ENCODE peak calls at places on chromosomes 16 and 17, in eight cellular contexts. One of them, this sample, is unnamed.

GRCh38 chr17:45425125-45425983 is 7.3 kb downstream of the ARHGAP27 start:
- DNase-seq in NT2/D1: peak; percentile 79
- DNase-seq in PC-3: peak; percentile 99
- DNase-seq in body of pancreas: peak; percentile 85
- DNase-seq in tibial nerve: no peak
- DNase-seq in uterus: no peak
- DNase-seq in A549: peak; percentile 97
- DNase-seq in fibroblast of lung: peak; percentile 62
- DNase-seq in this sample: peak; percentile 90

GRCh38 chr17:74529243-74529642 is 2.0 kb downstream of the CD300LB start:
- DNase-seq in NT2/D1: no peak
- DNase-seq in PC-3: no peak
- DNase-seq in body of pancreas: no peak
- DNase-seq in tibial nerve: no peak
- DNase-seq in uterus: no peak
- DNase-seq in A549: no peak
- DNase-seq in fibroblast of lung: no peak
- DNase-seq in this sample: peak; percentile 2

GRCh38 chr16:85602831-85603755 is 10.0 kb upstream of the GSE1 start:
- DNase-seq in NT2/D1: no peak
- DNase-seq in PC-3: no peak
- DNase-seq in body of pancreas: peak; percentile 89
- DNase-seq in tibial nerve: no peak
- DNase-seq in uterus: no peak
- DNase-seq in A549: no peak
- DNase-seq in fibroblast of lung: no peak
- DNase-seq in this sample: no peak

GRCh38 chr16:20566864-20567263 is 9.3 kb downstream of the ACSM2B start:
- DNase-seq in NT2/D1: no peak
- DNase-seq in PC-3: no peak
- DNase-seq in body of pancreas: no peak
- DNase-seq in tibial nerve: no peak
- DNase-seq in uterus: no peak
- DNase-seq in A549: no peak
- DNase-seq in fibroblast of lung: no peak
- DNase-seq in this sample: no peak

GRCh38 chr17:39999067-39999466 is 16.2 kb upstream of the CSF3 start:
- DNase-seq in NT2/D1: no peak
- DNase-seq in PC-3: no peak
- DNase-seq in body of pancreas: no peak
- DNase-seq in tibial nerve: no peak
- DNase-seq in uterus: no peak
- DNase-seq in A549: no peak
- DNase-seq in fibroblast of lung: no peak
- DNase-seq in this sample: no peak

GRCh38 chr16:20613471-20613887 is 37.3 kb upstream of the ACSM2B start:
- DNase-seq in NT2/D1: no peak
- DNase-seq in PC-3: no peak
- DNase-seq in body of pancreas: peak; percentile 67
- DNase-seq in tibial nerve: no peak
- DNase-seq in uterus: no peak
- DNase-seq in A549: no peak
- DNase-seq in fibroblast of lung: no peak
- DNase-seq in this sample: no peak

GRCh38 chr17:64457156-64457555 is 8.2 kb downstream of the MILR1 start:
- DNase-seq in NT2/D1: no peak
- DNase-seq in PC-3: no peak
- DNase-seq in body of pancreas: no peak
- DNase-seq in tibial nerve: no peak
- DNase-seq in uterus: no peak
- DNase-seq in A549: no peak
- DNase-seq in fibroblast of lung: peak; percentile 63
- DNase-seq in this sample: no peak

GRCh38 chr17:27651411-27652345 is 20.7 kb downstream of the LGALS9 start:
- DNase-seq in NT2/D1: peak; percentile 8
- DNase-seq in PC-3: peak; percentile 61
- DNase-seq in body of pancreas: peak; percentile 68
- DNase-seq in tibial nerve: peak; percentile 82
- DNase-seq in uterus: peak; percentile 70
- DNase-seq in A549: no peak
- DNase-seq in fibroblast of lung: peak; percentile 43
- DNase-seq in this sample: peak; percentile 42

GRCh38 chr17:260944-261343 is 79.5 kb upstream of the DOC2B start:
- DNase-seq in NT2/D1: no peak
- DNase-seq in PC-3: no peak
- DNase-seq in body of pancreas: no peak
- DNase-seq in tibial nerve: no peak
- DNase-seq in uterus: peak; percentile 1
- DNase-seq in A549: no peak
- DNase-seq in fibroblast of lung: no peak
- DNase-seq in this sample: no peak

DNA sequence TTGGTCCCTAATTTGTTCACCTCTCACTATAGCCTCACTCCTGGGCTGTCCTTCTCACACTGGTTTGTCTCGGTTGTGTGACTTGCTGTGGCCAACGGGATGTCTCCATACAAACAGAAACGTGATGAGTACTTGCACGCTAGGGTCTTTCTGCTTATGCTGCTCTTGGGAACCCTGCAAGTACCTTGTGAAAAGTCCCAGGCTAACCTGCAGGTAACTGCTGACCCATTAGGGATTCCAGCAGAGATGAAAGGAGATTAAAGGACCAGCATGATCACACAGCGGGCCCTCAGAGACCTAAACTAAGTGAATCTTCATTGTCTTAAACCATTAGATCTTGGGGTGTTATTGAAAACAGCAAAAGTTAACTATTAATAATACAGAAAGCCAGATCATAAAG is 562.8 kb upstream of the GOT2 start:
- DNase-seq in NT2/D1: no peak
- DNase-seq in PC-3: no peak
- DNase-seq in body of pancreas: no peak
- DNase-seq in tibial nerve: no peak
- DNase-seq in uterus: no peak
- DNase-seq in A549: no peak
- DNase-seq in fibroblast of lung: no peak
- DNase-seq in this sample: no peak
- H3K4me1 ChIP-seq in NT2/D1: no peaks in the 10 kb centered on the region
- H3K4me1 ChIP-seq in PC-3: no peaks in the 10 kb centered on the region
- H3K4me1 ChIP-seq in body of pancreas: no peaks in the 10 kb centered on the region
- H3K4me1 ChIP-seq in tibial nerve: no peaks in the 10 kb centered on the region
- H3K4me1 ChIP-seq in uterus: no peaks in the 10 kb centered on the region
- H3K4me1 ChIP-seq in A549: peaks cover 12% of the 10 kb centered on the region
- H3K4me1 ChIP-seq in fibroblast of lung: no peaks in the 10 kb centered on the region
- H3K4me1 ChIP-seq in this sample: peaks cover 13% of the 10 kb centered on the region

GRCh38 chr17:17830269-17830567 is 6.6 kb downstream of the SREBF1 start:
- DNase-seq in NT2/D1: no peak
- DNase-seq in PC-3: no peak
- DNase-seq in body of pancreas: no peak
- DNase-seq in tibial nerve: no peak
- DNase-seq in uterus: no peak
- DNase-seq in A549: no peak
- DNase-seq in fibroblast of lung: no peak
- DNase-seq in this sample: no peak

GRCh38 chr17:17832040-17832363 is 4.8 kb downstream of the SREBF1 start:
- DNase-seq in NT2/D1: no peak
- DNase-seq in PC-3: no peak
- DNase-seq in body of pancreas: no peak
- DNase-seq in tibial nerve: no peak
- DNase-seq in uterus: no peak
- DNase-seq in A549: no peak
- DNase-seq in fibroblast of lung: no peak
- DNase-seq in this sample: no peak

GRCh38 chr17:17833664-17834357 is 3.0 kb downstream of the SREBF1 start:
- DNase-seq in NT2/D1: no peak
- DNase-seq in PC-3: no peak
- DNase-seq in body of pancreas: no peak
- DNase-seq in tibial nerve: no peak
- DNase-seq in uterus: no peak
- DNase-seq in A549: no peak
- DNase-seq in fibroblast of lung: no peak
- DNase-seq in this sample: no peak

GRCh38 chr17:17830740-17831207 is 6.0 kb downstream of the SREBF1 start:
- DNase-seq in NT2/D1: no peak
- DNase-seq in PC-3: no peak
- DNase-seq in body of pancreas: peak; percentile 55
- DNase-seq in tibial nerve: no peak
- DNase-seq in uterus: no peak
- DNase-seq in A549: no peak
- DNase-seq in fibroblast of lung: no peak
- DNase-seq in this sample: no peak

DNA sequence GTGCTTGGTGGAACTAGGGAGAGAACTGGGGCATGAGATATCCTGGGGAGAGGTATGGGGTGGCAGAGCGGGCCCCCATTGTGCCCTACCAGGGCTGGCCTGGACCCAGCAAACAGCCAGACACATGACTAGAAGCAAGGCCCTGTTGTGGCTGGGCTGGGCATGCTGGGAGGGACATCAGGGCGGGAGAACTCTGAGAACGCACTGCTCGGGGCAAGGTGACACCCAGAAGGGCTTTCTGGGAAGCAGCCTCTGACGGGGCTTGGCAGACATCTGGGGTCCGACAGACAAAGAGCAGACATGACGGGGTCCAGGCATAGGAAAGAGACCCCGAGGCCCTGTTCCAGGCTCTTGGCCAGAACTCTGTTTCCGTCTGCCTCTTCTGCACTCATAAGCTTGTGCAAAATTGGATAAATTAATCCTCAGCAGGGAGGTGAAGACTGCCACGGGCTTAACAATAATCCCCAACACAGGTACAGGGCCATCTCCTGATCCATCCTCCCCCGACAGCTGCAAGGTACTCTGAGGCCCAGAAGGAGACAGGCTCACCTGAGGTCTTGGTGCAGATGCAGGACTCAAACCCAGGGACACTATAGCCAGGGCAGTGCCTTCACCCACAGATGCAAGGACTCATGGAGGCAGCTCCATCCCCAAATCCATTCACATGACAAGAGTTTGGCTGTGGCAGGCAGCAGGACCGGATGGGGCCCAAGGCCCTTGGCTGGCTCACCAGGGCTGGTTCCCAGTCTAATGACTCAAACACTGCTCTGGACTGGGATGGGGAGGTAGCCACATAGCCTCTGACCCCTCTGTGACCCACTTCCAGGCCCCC is 5.4 kb downstream of the SREBF1 start:
- DNase-seq in NT2/D1: no peak
- DNase-seq in PC-3: no peak
- DNase-seq in body of pancreas: no peak
- DNase-seq in tibial nerve: no peak
- DNase-seq in uterus: peak; percentile 26
- DNase-seq in A549: no peak
- DNase-seq in fibroblast of lung: no peak
- DNase-seq in this sample: no peak
- H3K4me1 ChIP-seq in NT2/D1: peaks cover 12% of the 10 kb centered on the region
- H3K4me1 ChIP-seq in PC-3: peaks cover 28% of the 10 kb centered on the region
- H3K4me1 ChIP-seq in body of pancreas: peaks cover 44% of the 10 kb centered on the region
- H3K4me1 ChIP-seq in tibial nerve: peaks cover 43% of the 10 kb centered on the region
- H3K4me1 ChIP-seq in uterus: peaks cover 15% of the 10 kb centered on the region
- H3K4me1 ChIP-seq in A549: peaks cover 90% of the 10 kb centered on the region
- H3K4me1 ChIP-seq in fibroblast of lung: peaks cover 18% of the 10 kb centered on the region
- H3K4me1 ChIP-seq in this sample: peaks cover 10% of the 10 kb centered on the region

GRCh38 chr17:18038861-18039534 is at the start of the genes ATPAF2 and GID4:
- DNase-seq in NT2/D1: peak; percentile 98
- DNase-seq in PC-3: peak; percentile 100
- DNase-seq in body of pancreas: peak; percentile 99
- DNase-seq in tibial nerve: peak; percentile 98
- DNase-seq in uterus: peak; percentile 98
- DNase-seq in A549: peak; percentile 98
- DNase-seq in fibroblast of lung: peak; percentile 99
- DNase-seq in this sample: peak; percentile 100

GRCh38 chr17:18038149-18038850 is 668 bp downstream of the ATPAF2 start:
- DNase-seq in NT2/D1: no peak
- DNase-seq in PC-3: no peak
- DNase-seq in body of pancreas: no peak
- DNase-seq in tibial nerve: no peak
- DNase-seq in uterus: no peak
- DNase-seq in A549: no peak
- DNase-seq in fibroblast of lung: no peak
- DNase-seq in this sample: no peak

GRCh38 chr17:18039535-18040286 is 503 bp downstream of the GID4 start:
- DNase-seq in NT2/D1: no peak
- DNase-seq in PC-3: peak; percentile 37
- DNase-seq in body of pancreas: peak; percentile 43
- DNase-seq in tibial nerve: no peak
- DNase-seq in uterus: peak; percentile 31
- DNase-seq in A549: peak; percentile 36
- DNase-seq in fibroblast of lung: no peak
- DNase-seq in this sample: peak; percentile 57

GRCh38 chr17:18035704-18036103 is 3.3 kb downstream of the ATPAF2 start:
- DNase-seq in NT2/D1: no peak
- DNase-seq in PC-3: no peak
- DNase-seq in body of pancreas: no peak
- DNase-seq in tibial nerve: no peak
- DNase-seq in uterus: no peak
- DNase-seq in A549: no peak
- DNase-seq in fibroblast of lung: no peak
- DNase-seq in this sample: no peak

GRCh38 chr17:18037482-18037881 is 1.5 kb downstream of the ATPAF2 start:
- DNase-seq in NT2/D1: no peak
- DNase-seq in PC-3: no peak
- DNase-seq in body of pancreas: no peak
- DNase-seq in tibial nerve: no peak
- DNase-seq in uterus: no peak
- DNase-seq in A549: no peak
- DNase-seq in fibroblast of lung: no peak
- DNase-seq in this sample: no peak
- H3K4me1 ChIP-seq in NT2/D1: peaks cover 4% of the 10 kb centered on the region
- H3K4me1 ChIP-seq in PC-3: peaks cover 42% of the 10 kb centered on the region
- H3K4me1 ChIP-seq in body of pancreas: peaks cover 38% of the 10 kb centered on the region
- H3K4me1 ChIP-seq in tibial nerve: peaks cover 25% of the 10 kb centered on the region
- H3K4me1 ChIP-seq in uterus: no peaks in the 10 kb centered on the region
- H3K4me1 ChIP-seq in A549: peaks cover 31% of the 10 kb centered on the region
- H3K4me1 ChIP-seq in fibroblast of lung: peaks cover 15% of the 10 kb centered on the region
- H3K4me1 ChIP-seq in this sample: peaks cover 15% of the 10 kb centered on the region

GRCh38 chr17:72386619-72387237 is 265.9 kb downstream of the SOX9 start:
- DNase-seq in NT2/D1: no peak
- DNase-seq in PC-3: peak; percentile 51
- DNase-seq in body of pancreas: no peak
- DNase-seq in tibial nerve: no peak
- DNase-seq in uterus: no peak
- DNase-seq in A549: no peak
- DNase-seq in fibroblast of lung: peak; percentile 48
- DNase-seq in this sample: peak; percentile 85

GRCh38 chr17:72387487-72387886 is 266.7 kb downstream of the SOX9 start:
- DNase-seq in NT2/D1: no peak
- DNase-seq in PC-3: peak; percentile 91
- DNase-seq in body of pancreas: no peak
- DNase-seq in tibial nerve: no peak
- DNase-seq in uterus: no peak
- DNase-seq in A549: no peak
- DNase-seq in fibroblast of lung: peak; percentile 92
- DNase-seq in this sample: peak; percentile 69

GRCh38 chr17:72383053-72383847 is 262.4 kb downstream of the SOX9 start:
- DNase-seq in NT2/D1: no peak
- DNase-seq in PC-3: no peak
- DNase-seq in body of pancreas: no peak
- DNase-seq in tibial nerve: no peak
- DNase-seq in uterus: no peak
- DNase-seq in A549: no peak
- DNase-seq in fibroblast of lung: peak; percentile 37
- DNase-seq in this sample: peak; percentile 86

GRCh38 chr17:72387969-72388368 is 267.1 kb downstream of the SOX9 start:
- DNase-seq in NT2/D1: no peak
- DNase-seq in PC-3: peak; percentile 37
- DNase-seq in body of pancreas: no peak
- DNase-seq in tibial nerve: no peak
- DNase-seq in uterus: no peak
- DNase-seq in A549: no peak
- DNase-seq in fibroblast of lung: no peak
- DNase-seq in this sample: no peak

GRCh38 chr17:72385482-72385881 is 264.7 kb downstream of the SOX9 start:
- DNase-seq in NT2/D1: no peak
- DNase-seq in PC-3: no peak
- DNase-seq in body of pancreas: no peak
- DNase-seq in tibial nerve: no peak
- DNase-seq in uterus: no peak
- DNase-seq in A549: no peak
- DNase-seq in fibroblast of lung: no peak
- DNase-seq in this sample: no peak
- H3K4me1 ChIP-seq in NT2/D1: peaks cover 17% of the 10 kb centered on the region
- H3K4me1 ChIP-seq in PC-3: peaks cover 58% of the 10 kb centered on the region
- H3K4me1 ChIP-seq in body of pancreas: no peaks in the 10 kb centered on the region
- H3K4me1 ChIP-seq in tibial nerve: no peaks in the 10 kb centered on the region
- H3K4me1 ChIP-seq in uterus: no peaks in the 10 kb centered on the region
- H3K4me1 ChIP-seq in A549: peaks cover 65% of the 10 kb centered on the region
- H3K4me1 ChIP-seq in fibroblast of lung: peaks cover 17% of the 10 kb centered on the region
- H3K4me1 ChIP-seq in this sample: peaks cover 69% of the 10 kb centered on the region

This sample was measured in SJCRH30.